ENCODE peak calls at places on chromosomes 7 and 10, in eight cellular contexts. One of them, this sample, is unnamed.

GRCh38 chr7:159139202-159139601 is 5.5 kb downstream of the VIPR2 start:
- DNase-seq in AG04450: no peak
- DNase-seq in brain microvascular endothelial cell: no peak
- DNase-seq in NT2/D1: no peak
- DNase-seq in naive thymus-derived CD4-positive, alpha-beta T cell: no peak
- DNase-seq in lower lobe of right lung: no peak
- DNase-seq in SJSA1: no peak
- DNase-seq in OCI-LY7: no peak
- DNase-seq in this sample: no peak

GRCh38 chr7:37831214-37831613 is 17.2 kb upstream of the NME8 start:
- DNase-seq in OCI-LY7: no peak
- DNase-seq in NT2/D1: no peak
- DNase-seq in brain microvascular endothelial cell: no peak
- DNase-seq in naive thymus-derived CD4-positive, alpha-beta T cell: no peak
- DNase-seq in SJSA1: no peak
- DNase-seq in AG04450: no peak
- DNase-seq in lower lobe of right lung: no peak
- DNase-seq in this sample: no peak

GRCh38 chr10:71210031-71210871 is 2.1 kb upstream of the UNC5B start:
- DNase-seq in NT2/D1: no peak
- DNase-seq in OCI-LY7: no peak
- DNase-seq in SJSA1: no peak
- DNase-seq in brain microvascular endothelial cell: no peak
- DNase-seq in naive thymus-derived CD4-positive, alpha-beta T cell: no peak
- DNase-seq in AG04450: no peak
- DNase-seq in lower lobe of right lung: no peak
- DNase-seq in this sample: no peak

GRCh38 chr10:51654918-51655317 is 44.5 kb downstream of the CSTF2T start:
- DNase-seq in naive thymus-derived CD4-positive, alpha-beta T cell: no peak
- DNase-seq in brain microvascular endothelial cell: no peak
- DNase-seq in OCI-LY7: no peak
- DNase-seq in AG04450: no peak
- DNase-seq in SJSA1: no peak
- DNase-seq in lower lobe of right lung: no peak
- DNase-seq in NT2/D1: no peak
- DNase-seq in this sample: no peak

GRCh38 chr7:138948403-138948802 is 32.8 kb downstream of the KIAA1549 start:
- DNase-seq in lower lobe of right lung: no peak
- DNase-seq in NT2/D1: no peak
- DNase-seq in OCI-LY7: no peak
- DNase-seq in AG04450: no peak
- DNase-seq in brain microvascular endothelial cell: no peak
- DNase-seq in naive thymus-derived CD4-positive, alpha-beta T cell: no peak
- DNase-seq in SJSA1: no peak
- DNase-seq in this sample: no peak

GRCh38 chr7:71594746-71595145 is 462.8 kb downstream of the GALNT17 start:
- DNase-seq in naive thymus-derived CD4-positive, alpha-beta T cell: no peak
- DNase-seq in brain microvascular endothelial cell: peak
- DNase-seq in SJSA1: no peak
- DNase-seq in lower lobe of right lung: no peak
- DNase-seq in AG04450: no peak
- DNase-seq in OCI-LY7: no peak
- DNase-seq in NT2/D1: no peak
- DNase-seq in this sample: no peak

GRCh38 chr7:81499262-81500116 is 270.4 kb downstream of the HGF start:
- DNase-seq in NT2/D1: peak
- DNase-seq in lower lobe of right lung: no peak
- DNase-seq in SJSA1: no peak
- DNase-seq in brain microvascular endothelial cell: peak
- DNase-seq in AG04450: peak
- DNase-seq in naive thymus-derived CD4-positive, alpha-beta T cell: no peak
- DNase-seq in OCI-LY7: peak
- DNase-seq in this sample: peak

GRCh38 chr10:97197030-97197500 is 11.3 kb upstream of the SLIT1 start:
- DNase-seq in AG04450: no peak
- DNase-seq in NT2/D1: no peak
- DNase-seq in brain microvascular endothelial cell: no peak
- DNase-seq in lower lobe of right lung: no peak
- DNase-seq in naive thymus-derived CD4-positive, alpha-beta T cell: no peak
- DNase-seq in OCI-LY7: no peak
- DNase-seq in SJSA1: no peak
- DNase-seq in this sample: peak

GRCh38 chr7:73615886-73616285 is 8.4 kb downstream of the MLXIPL start:
- DNase-seq in AG04450: no peak
- DNase-seq in lower lobe of right lung: no peak
- DNase-seq in brain microvascular endothelial cell: no peak
- DNase-seq in NT2/D1: no peak
- DNase-seq in naive thymus-derived CD4-positive, alpha-beta T cell: no peak
- DNase-seq in SJSA1: no peak
- DNase-seq in OCI-LY7: peak
- DNase-seq in this sample: peak

GRCh38 chr7:123783820-123784219 is 35.0 kb upstream of the WASL start:
- DNase-seq in lower lobe of right lung: no peak
- DNase-seq in brain microvascular endothelial cell: no peak
- DNase-seq in NT2/D1: no peak
- DNase-seq in SJSA1: no peak
- DNase-seq in AG04450: no peak
- DNase-seq in OCI-LY7: no peak
- DNase-seq in naive thymus-derived CD4-positive, alpha-beta T cell: no peak
- DNase-seq in this sample: no peak

GRCh38 chr10:1600861-1601260 is 136.5 kb downstream of the ADARB2 start:
- DNase-seq in SJSA1: no peak
- DNase-seq in AG04450: no peak
- DNase-seq in NT2/D1: no peak
- DNase-seq in naive thymus-derived CD4-positive, alpha-beta T cell: no peak
- DNase-seq in brain microvascular endothelial cell: no peak
- DNase-seq in lower lobe of right lung: no peak
- DNase-seq in OCI-LY7: no peak
- DNase-seq in this sample: no peak

GRCh38 chr7:134685250-134685649 is 38.6 kb downstream of the BPGM start:
- DNase-seq in naive thymus-derived CD4-positive, alpha-beta T cell: no peak
- DNase-seq in SJSA1: no peak
- DNase-seq in AG04450: no peak
- DNase-seq in lower lobe of right lung: no peak
- DNase-seq in NT2/D1: no peak
- DNase-seq in OCI-LY7: no peak
- DNase-seq in brain microvascular endothelial cell: no peak
- DNase-seq in this sample: no peak

GRCh38 chr7:98840604-98841508 is 29.0 kb downstream of the TMEM130 start:
- DNase-seq in SJSA1: no peak
- DNase-seq in brain microvascular endothelial cell: no peak
- DNase-seq in naive thymus-derived CD4-positive, alpha-beta T cell: no peak
- DNase-seq in lower lobe of right lung: no peak
- DNase-seq in NT2/D1: no peak
- DNase-seq in AG04450: no peak
- DNase-seq in OCI-LY7: no peak
- DNase-seq in this sample: no peak

GRCh38 chr10:132963430-132963960 is 21.1 kb upstream of the CFAP46 start:
- DNase-seq in brain microvascular endothelial cell: no peak
- DNase-seq in NT2/D1: no peak
- DNase-seq in SJSA1: no peak
- DNase-seq in lower lobe of right lung: no peak
- DNase-seq in naive thymus-derived CD4-positive, alpha-beta T cell: no peak
- DNase-seq in AG04450: no peak
- DNase-seq in OCI-LY7: no peak
- DNase-seq in this sample: no peak

GRCh38 chr7:107836237-107837144 is 33.5 kb upstream of the SLC26A3 start:
- DNase-seq in lower lobe of right lung: no peak
- DNase-seq in AG04450: no peak
- DNase-seq in NT2/D1: no peak
- DNase-seq in brain microvascular endothelial cell: no peak
- DNase-seq in OCI-LY7: no peak
- DNase-seq in SJSA1: no peak
- DNase-seq in naive thymus-derived CD4-positive, alpha-beta T cell: no peak
- DNase-seq in this sample: no peak

GRCh38 chr7:25830228-25830627 is 321.8 kb upstream of the NFE2L3 start:
- DNase-seq in SJSA1: no peak
- DNase-seq in NT2/D1: no peak
- DNase-seq in OCI-LY7: no peak
- DNase-seq in AG04450: no peak
- DNase-seq in naive thymus-derived CD4-positive, alpha-beta T cell: no peak
- DNase-seq in brain microvascular endothelial cell: no peak
- DNase-seq in lower lobe of right lung: no peak
- DNase-seq in this sample: no peak

GRCh38 chr7:128863433-128863989 is 855 bp downstream of the ATP6V1F start:
- DNase-seq in AG04450: peak
- DNase-seq in SJSA1: peak
- DNase-seq in NT2/D1: peak
- DNase-seq in brain microvascular endothelial cell: peak
- DNase-seq in naive thymus-derived CD4-positive, alpha-beta T cell: peak
- DNase-seq in lower lobe of right lung: no peak
- DNase-seq in OCI-LY7: peak
- DNase-seq in this sample: peak

GRCh38 chr7:7761340-7761973 is 43.0 kb upstream of the RPA3 start:
- DNase-seq in SJSA1: no peak
- DNase-seq in brain microvascular endothelial cell: no peak
- DNase-seq in AG04450: no peak
- DNase-seq in naive thymus-derived CD4-positive, alpha-beta T cell: peak
- DNase-seq in OCI-LY7: peak
- DNase-seq in lower lobe of right lung: no peak
- DNase-seq in NT2/D1: no peak
- DNase-seq in this sample: no peak

GRCh38 chr7:74481458-74482324 is 28.0 kb downstream of the GTF2IRD1 start:
- DNase-seq in naive thymus-derived CD4-positive, alpha-beta T cell: no peak
- DNase-seq in SJSA1: no peak
- DNase-seq in OCI-LY7: no peak
- DNase-seq in lower lobe of right lung: no peak
- DNase-seq in brain microvascular endothelial cell: peak
- DNase-seq in AG04450: no peak
- DNase-seq in NT2/D1: no peak
- DNase-seq in this sample: peak

GRCh38 chr10:8331387-8331786 is 276.9 kb downstream of the GATA3 start:
- DNase-seq in NT2/D1: no peak
- DNase-seq in SJSA1: no peak
- DNase-seq in lower lobe of right lung: no peak
- DNase-seq in brain microvascular endothelial cell: no peak
- DNase-seq in OCI-LY7: no peak
- DNase-seq in naive thymus-derived CD4-positive, alpha-beta T cell: peak
- DNase-seq in AG04450: no peak
- DNase-seq in this sample: no peak
- H3K4me3 ChIP-seq in NT2/D1: no peak
- H3K4me3 ChIP-seq in SJSA1: no peak
- H3K4me3 ChIP-seq in lower lobe of right lung: no peak
- H3K4me3 ChIP-seq in brain microvascular endothelial cell: no peak
- H3K4me3 ChIP-seq in OCI-LY7: no peak
- H3K4me3 ChIP-seq in naive thymus-derived CD4-positive, alpha-beta T cell: peak
- H3K4me3 ChIP-seq in AG04450: no peak
- H3K4me3 ChIP-seq in this sample: no peak

DNA sequence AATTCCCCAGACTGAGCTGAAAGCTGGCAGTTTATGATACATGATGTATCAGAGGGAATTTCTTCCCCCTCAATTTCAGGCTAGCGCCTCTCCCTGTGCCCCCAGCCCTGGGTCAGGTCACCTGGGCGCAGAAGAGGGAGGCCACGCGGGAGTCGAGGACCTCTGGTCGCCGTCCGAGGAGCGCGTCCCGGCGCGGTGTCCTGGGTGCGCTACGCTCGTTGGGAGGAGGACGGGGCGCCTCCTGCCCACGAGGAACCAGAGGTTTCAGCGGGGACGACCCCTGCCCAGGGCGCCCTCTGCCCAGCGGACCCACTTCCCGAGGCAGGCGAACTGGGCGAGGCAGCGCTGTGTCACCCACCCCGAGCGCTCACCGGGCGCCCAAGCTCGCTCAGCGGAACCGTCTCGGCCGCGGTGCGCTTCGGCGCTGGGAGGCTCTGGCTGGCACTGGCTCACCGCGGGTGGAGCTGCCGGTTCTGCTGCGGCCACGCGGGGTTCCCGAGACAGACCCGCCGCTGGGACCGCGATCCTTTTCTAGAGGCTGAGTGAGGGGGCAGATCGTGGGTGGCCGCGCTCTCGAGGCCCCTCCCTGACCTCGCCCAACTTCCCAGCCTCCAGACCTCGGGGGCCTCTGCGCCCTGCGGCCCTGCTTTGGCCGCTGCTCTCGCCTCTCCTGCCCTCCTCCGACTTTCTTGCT is at the start of gene FAM237B:
- DNase-seq in lower lobe of right lung: peak
- DNase-seq in naive thymus-derived CD4-positive, alpha-beta T cell: no peak
- DNase-seq in SJSA1: no peak
- DNase-seq in NT2/D1: no peak
- DNase-seq in AG04450: no peak
- DNase-seq in brain microvascular endothelial cell: no peak
- DNase-seq in OCI-LY7: no peak
- DNase-seq in this sample: peak
- H3K4me3 ChIP-seq in lower lobe of right lung: peak
- H3K4me3 ChIP-seq in naive thymus-derived CD4-positive, alpha-beta T cell: no peak
- H3K4me3 ChIP-seq in SJSA1: no peak
- H3K4me3 ChIP-seq in NT2/D1: peak
- H3K4me3 ChIP-seq in AG04450: peak
- H3K4me3 ChIP-seq in brain microvascular endothelial cell: peak
- H3K4me3 ChIP-seq in OCI-LY7: no peak
- H3K4me3 ChIP-seq in this sample: peak

GRCh38 chr7:140673770-140674155 is 1.0 kb downstream of the ADCK2 start:
- DNase-seq in lower lobe of right lung: no peak
- DNase-seq in brain microvascular endothelial cell: no peak
- DNase-seq in naive thymus-derived CD4-positive, alpha-beta T cell: no peak
- DNase-seq in SJSA1: no peak
- DNase-seq in OCI-LY7: peak
- DNase-seq in NT2/D1: no peak
- DNase-seq in AG04450: no peak
- DNase-seq in this sample: peak
- H3K4me3 ChIP-seq in lower lobe of right lung: peak
- H3K4me3 ChIP-seq in brain microvascular endothelial cell: peak
- H3K4me3 ChIP-seq in naive thymus-derived CD4-positive, alpha-beta T cell: peak
- H3K4me3 ChIP-seq in SJSA1: peak
- H3K4me3 ChIP-seq in OCI-LY7: peak
- H3K4me3 ChIP-seq in NT2/D1: peak
- H3K4me3 ChIP-seq in AG04450: peak
- H3K4me3 ChIP-seq in this sample: peak

DNA sequence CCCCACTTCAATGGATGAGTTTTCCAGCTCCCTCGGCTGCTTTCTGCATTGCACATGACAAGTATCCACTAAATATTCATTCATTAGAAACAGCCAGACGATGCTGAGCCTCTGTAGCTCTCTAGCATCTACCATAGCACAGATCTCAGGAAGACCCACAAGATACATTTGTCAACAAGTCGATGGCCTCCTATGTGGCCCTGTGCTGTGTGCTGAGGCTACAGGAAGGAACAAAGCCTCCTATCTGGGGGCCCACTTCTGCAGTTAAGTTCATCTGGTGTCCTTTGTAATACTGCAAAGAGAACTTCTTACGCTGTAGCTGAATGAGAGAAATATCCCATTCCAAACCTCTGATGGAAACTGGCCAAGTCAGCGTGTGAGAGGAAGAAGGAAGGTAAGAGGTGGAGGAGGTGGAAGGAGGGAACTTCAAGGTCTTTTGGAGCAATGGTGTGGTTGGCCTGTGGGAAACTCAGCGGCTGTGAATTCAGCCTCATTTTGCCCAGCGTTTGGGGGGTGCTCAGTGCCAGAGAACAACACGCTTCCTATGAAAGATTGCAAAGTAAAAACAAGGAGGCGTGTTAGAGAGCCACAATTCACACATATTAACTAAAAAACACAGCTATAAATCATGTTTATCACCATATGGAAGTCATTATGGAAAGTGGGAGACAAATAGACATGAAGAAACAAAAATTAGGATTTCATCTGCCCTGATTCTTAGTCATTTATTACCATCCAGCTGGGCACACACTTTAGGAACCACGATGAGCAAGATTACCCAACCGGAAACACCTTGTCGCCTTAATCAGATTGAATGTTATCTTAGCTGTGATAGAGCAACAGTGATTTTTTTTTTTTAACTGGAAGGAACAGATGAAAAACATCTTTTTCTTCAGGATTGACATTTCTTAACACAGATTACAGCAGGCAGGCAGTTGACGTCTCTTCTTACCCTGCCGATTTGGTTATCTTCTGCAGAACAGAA is 62.2 kb upstream of the USP6NL start:
- DNase-seq in lower lobe of right lung: no peak
- DNase-seq in naive thymus-derived CD4-positive, alpha-beta T cell: no peak
- DNase-seq in brain microvascular endothelial cell: no peak
- DNase-seq in SJSA1: no peak
- DNase-seq in NT2/D1: no peak
- DNase-seq in AG04450: no peak
- DNase-seq in OCI-LY7: peak
- DNase-seq in this sample: no peak
- H3K4me3 ChIP-seq in lower lobe of right lung: no peak
- H3K4me3 ChIP-seq in naive thymus-derived CD4-positive, alpha-beta T cell: no peak
- H3K4me3 ChIP-seq in brain microvascular endothelial cell: no peak
- H3K4me3 ChIP-seq in SJSA1: no peak
- H3K4me3 ChIP-seq in NT2/D1: no peak
- H3K4me3 ChIP-seq in AG04450: no peak
- H3K4me3 ChIP-seq in OCI-LY7: peak
- H3K4me3 ChIP-seq in this sample: no peak

This sample was measured in H7.